ENCODE peak calls at places on chromosomes 16 and 17, in seven cellular contexts. One of them, this sample, is unnamed.

GRCh38 chr17:41500131-41500911 is 5.1 kb downstream of the KRT13 start:
- DNase-seq in EL: peak; percentile 72
- DNase-seq in HCEC 1CT: peak; percentile 72
- DNase-seq in activated T-helper 1 cell treated with Interleukin-2 at 50 U/mL for 16 hours: no peak
- DNase-seq in activated CD4-positive, alpha-beta T cell treated with anti-CD3 and anti-CD28 coated beads, Interleukin-2, amount 50 U/mL, for 1 hour: no peak
- DNase-seq in AML-193: no peak
- DNase-seq in ELR: peak; percentile 89
- DNase-seq in this sample: no peak

GRCh38 chr16:17232487-17232886 is 238.3 kb downstream of the XYLT1 start:
- DNase-seq in EL: no peak
- DNase-seq in HCEC 1CT: no peak
- DNase-seq in activated T-helper 1 cell treated with Interleukin-2 at 50 U/mL for 16 hours: no peak
- DNase-seq in activated CD4-positive, alpha-beta T cell treated with anti-CD3 and anti-CD28 coated beads, Interleukin-2, amount 50 U/mL, for 1 hour: no peak
- DNase-seq in AML-193: no peak
- DNase-seq in ELR: no peak
- DNase-seq in this sample: no peak

GRCh38 chr17:49603720-49604119 is 28.0 kb downstream of the NXPH3 start:
- DNase-seq in EL: no peak
- DNase-seq in HCEC 1CT: no peak
- DNase-seq in activated T-helper 1 cell treated with Interleukin-2 at 50 U/mL for 16 hours: no peak
- DNase-seq in activated CD4-positive, alpha-beta T cell treated with anti-CD3 and anti-CD28 coated beads, Interleukin-2, amount 50 U/mL, for 1 hour: no peak
- DNase-seq in AML-193: no peak
- DNase-seq in ELR: peak; percentile 15
- DNase-seq in this sample: no peak

GRCh38 chr16:24975428-24975889 is 39.7 kb downstream of the ARHGAP17 start:
- DNase-seq in EL: peak; percentile 52
- DNase-seq in HCEC 1CT: peak; percentile 9
- DNase-seq in activated T-helper 1 cell treated with Interleukin-2 at 50 U/mL for 16 hours: no peak
- DNase-seq in activated CD4-positive, alpha-beta T cell treated with anti-CD3 and anti-CD28 coated beads, Interleukin-2, amount 50 U/mL, for 1 hour: no peak
- DNase-seq in AML-193: no peak
- DNase-seq in ELR: peak; percentile 43
- DNase-seq in this sample: no peak

GRCh38 chr17:71260366-71260765 is 860.5 kb upstream of the SOX9 start:
- DNase-seq in EL: peak; percentile 4
- DNase-seq in HCEC 1CT: peak; percentile 27
- DNase-seq in activated T-helper 1 cell treated with Interleukin-2 at 50 U/mL for 16 hours: no peak
- DNase-seq in activated CD4-positive, alpha-beta T cell treated with anti-CD3 and anti-CD28 coated beads, Interleukin-2, amount 50 U/mL, for 1 hour: no peak
- DNase-seq in AML-193: no peak
- DNase-seq in ELR: peak; percentile 17
- DNase-seq in this sample: no peak

GRCh38 chr16:65624696-65625095 is 502.8 kb upstream of the CDH11 start:
- DNase-seq in EL: no peak
- DNase-seq in HCEC 1CT: no peak
- DNase-seq in activated T-helper 1 cell treated with Interleukin-2 at 50 U/mL for 16 hours: no peak
- DNase-seq in activated CD4-positive, alpha-beta T cell treated with anti-CD3 and anti-CD28 coated beads, Interleukin-2, amount 50 U/mL, for 1 hour: no peak
- DNase-seq in AML-193: no peak
- DNase-seq in ELR: no peak
- DNase-seq in this sample: no peak

GRCh38 chr16:978403-978802 is 3.2 kb upstream of the SOX8 start:
- DNase-seq in EL: no peak
- DNase-seq in HCEC 1CT: no peak
- DNase-seq in activated T-helper 1 cell treated with Interleukin-2 at 50 U/mL for 16 hours: no peak
- DNase-seq in activated CD4-positive, alpha-beta T cell treated with anti-CD3 and anti-CD28 coated beads, Interleukin-2, amount 50 U/mL, for 1 hour: no peak
- DNase-seq in AML-193: no peak
- DNase-seq in ELR: no peak
- DNase-seq in this sample: no peak

GRCh38 chr17:28746611-28747045 is 2.8 kb downstream of the TRAF4 start:
- DNase-seq in EL: no peak
- DNase-seq in HCEC 1CT: no peak
- DNase-seq in activated T-helper 1 cell treated with Interleukin-2 at 50 U/mL for 16 hours: no peak
- DNase-seq in activated CD4-positive, alpha-beta T cell treated with anti-CD3 and anti-CD28 coated beads, Interleukin-2, amount 50 U/mL, for 1 hour: no peak
- DNase-seq in AML-193: no peak
- DNase-seq in ELR: no peak
- DNase-seq in this sample: no peak

GRCh38 chr17:58590377-58590776 is 75.9 kb upstream of the MTMR4 start:
- DNase-seq in EL: no peak
- DNase-seq in HCEC 1CT: no peak
- DNase-seq in activated T-helper 1 cell treated with Interleukin-2 at 50 U/mL for 16 hours: no peak
- DNase-seq in activated CD4-positive, alpha-beta T cell treated with anti-CD3 and anti-CD28 coated beads, Interleukin-2, amount 50 U/mL, for 1 hour: no peak
- DNase-seq in AML-193: no peak
- DNase-seq in ELR: no peak
- DNase-seq in this sample: no peak

GRCh38 chr17:75301502-75302206 is 12.4 kb upstream of the SLC25A19 start:
- DNase-seq in EL: no peak
- DNase-seq in HCEC 1CT: no peak
- DNase-seq in activated T-helper 1 cell treated with Interleukin-2 at 50 U/mL for 16 hours: no peak
- DNase-seq in activated CD4-positive, alpha-beta T cell treated with anti-CD3 and anti-CD28 coated beads, Interleukin-2, amount 50 U/mL, for 1 hour: no peak
- DNase-seq in AML-193: no peak
- DNase-seq in ELR: no peak
- DNase-seq in this sample: no peak

GRCh38 chr16:81429045-81429521 is 15.5 kb upstream of the CMIP start:
- DNase-seq in EL: peak; percentile 62
- DNase-seq in HCEC 1CT: peak; percentile 36
- DNase-seq in activated T-helper 1 cell treated with Interleukin-2 at 50 U/mL for 16 hours: no peak
- DNase-seq in activated CD4-positive, alpha-beta T cell treated with anti-CD3 and anti-CD28 coated beads, Interleukin-2, amount 50 U/mL, for 1 hour: no peak
- DNase-seq in AML-193: peak; percentile 53
- DNase-seq in ELR: peak; percentile 78
- DNase-seq in this sample: no peak

GRCh38 chr17:2837147-2837561 is 40.9 kb downstream of the RAP1GAP2 start:
- DNase-seq in EL: no peak
- DNase-seq in HCEC 1CT: no peak
- DNase-seq in activated T-helper 1 cell treated with Interleukin-2 at 50 U/mL for 16 hours: no peak
- DNase-seq in activated CD4-positive, alpha-beta T cell treated with anti-CD3 and anti-CD28 coated beads, Interleukin-2, amount 50 U/mL, for 1 hour: peak; percentile 34
- DNase-seq in AML-193: no peak
- DNase-seq in ELR: no peak
- DNase-seq in this sample: no peak

GRCh38 chr17:57986841-57987581 is 1.0 kb downstream of the VEZF1 start:
- DNase-seq in EL: peak; percentile 81
- DNase-seq in HCEC 1CT: peak; percentile 67
- DNase-seq in activated T-helper 1 cell treated with Interleukin-2 at 50 U/mL for 16 hours: peak; percentile 21
- DNase-seq in activated CD4-positive, alpha-beta T cell treated with anti-CD3 and anti-CD28 coated beads, Interleukin-2, amount 50 U/mL, for 1 hour: peak; percentile 28
- DNase-seq in AML-193: no peak
- DNase-seq in ELR: peak; percentile 91
- DNase-seq in this sample: no peak

GRCh38 chr16:53022374-53022773 is 30.3 kb downstream of the CHD9NB start:
- DNase-seq in EL: peak; percentile 51
- DNase-seq in HCEC 1CT: peak; percentile 36
- DNase-seq in activated T-helper 1 cell treated with Interleukin-2 at 50 U/mL for 16 hours: no peak
- DNase-seq in activated CD4-positive, alpha-beta T cell treated with anti-CD3 and anti-CD28 coated beads, Interleukin-2, amount 50 U/mL, for 1 hour: no peak
- DNase-seq in AML-193: peak; percentile 33
- DNase-seq in ELR: peak; percentile 69
- DNase-seq in this sample: no peak

GRCh38 chr16:84459941-84460405 is 44.5 kb downstream of the MEAK7 start:
- DNase-seq in EL: no peak
- DNase-seq in HCEC 1CT: no peak
- DNase-seq in activated T-helper 1 cell treated with Interleukin-2 at 50 U/mL for 16 hours: no peak
- DNase-seq in activated CD4-positive, alpha-beta T cell treated with anti-CD3 and anti-CD28 coated beads, Interleukin-2, amount 50 U/mL, for 1 hour: no peak
- DNase-seq in AML-193: no peak
- DNase-seq in ELR: no peak
- DNase-seq in this sample: no peak

GRCh38 chr16:2981177-2981898 is 1.1 kb upstream of the PKMYT1 start:
- DNase-seq in EL: no peak
- DNase-seq in HCEC 1CT: no peak
- DNase-seq in activated T-helper 1 cell treated with Interleukin-2 at 50 U/mL for 16 hours: no peak
- DNase-seq in activated CD4-positive, alpha-beta T cell treated with anti-CD3 and anti-CD28 coated beads, Interleukin-2, amount 50 U/mL, for 1 hour: no peak
- DNase-seq in AML-193: no peak
- DNase-seq in ELR: no peak
- DNase-seq in this sample: no peak

GRCh38 chr17:42928714-42929496 is 28.3 kb downstream of the G6PC1 start:
- DNase-seq in EL: peak; percentile 66
- DNase-seq in HCEC 1CT: peak; percentile 78
- DNase-seq in activated T-helper 1 cell treated with Interleukin-2 at 50 U/mL for 16 hours: no peak
- DNase-seq in activated CD4-positive, alpha-beta T cell treated with anti-CD3 and anti-CD28 coated beads, Interleukin-2, amount 50 U/mL, for 1 hour: no peak
- DNase-seq in AML-193: peak; percentile 94
- DNase-seq in ELR: peak; percentile 85
- DNase-seq in this sample: peak; percentile 20

GRCh38 chr17:74185786-74186185 is 17.7 kb upstream of the RPL38 start:
- DNase-seq in EL: no peak
- DNase-seq in HCEC 1CT: no peak
- DNase-seq in activated T-helper 1 cell treated with Interleukin-2 at 50 U/mL for 16 hours: no peak
- DNase-seq in activated CD4-positive, alpha-beta T cell treated with anti-CD3 and anti-CD28 coated beads, Interleukin-2, amount 50 U/mL, for 1 hour: no peak
- DNase-seq in AML-193: no peak
- DNase-seq in ELR: no peak
- DNase-seq in this sample: no peak

GRCh38 chr17:71966055-71966454 is 154.8 kb upstream of the SOX9 start:
- DNase-seq in EL: no peak
- DNase-seq in HCEC 1CT: no peak
- DNase-seq in activated T-helper 1 cell treated with Interleukin-2 at 50 U/mL for 16 hours: no peak
- DNase-seq in activated CD4-positive, alpha-beta T cell treated with anti-CD3 and anti-CD28 coated beads, Interleukin-2, amount 50 U/mL, for 1 hour: no peak
- DNase-seq in AML-193: no peak
- DNase-seq in ELR: no peak
- DNase-seq in this sample: no peak

GRCh38 chr17:72730091-72730490 is 362.4 kb downstream of the SLC39A11 start:
- DNase-seq in EL: no peak
- DNase-seq in HCEC 1CT: no peak
- DNase-seq in activated T-helper 1 cell treated with Interleukin-2 at 50 U/mL for 16 hours: no peak
- DNase-seq in activated CD4-positive, alpha-beta T cell treated with anti-CD3 and anti-CD28 coated beads, Interleukin-2, amount 50 U/mL, for 1 hour: no peak
- DNase-seq in AML-193: peak; percentile 54
- DNase-seq in ELR: no peak
- DNase-seq in this sample: no peak

GRCh38 chr17:70258465-70258864 is 89.1 kb downstream of the KCNJ2 start:
- DNase-seq in EL: no peak
- DNase-seq in HCEC 1CT: no peak
- DNase-seq in activated T-helper 1 cell treated with Interleukin-2 at 50 U/mL for 16 hours: no peak
- DNase-seq in activated CD4-positive, alpha-beta T cell treated with anti-CD3 and anti-CD28 coated beads, Interleukin-2, amount 50 U/mL, for 1 hour: no peak
- DNase-seq in AML-193: no peak
- DNase-seq in ELR: no peak
- DNase-seq in this sample: no peak

GRCh38 chr16:14095883-14096551 is 24.9 kb downstream of the MRTFB start:
- DNase-seq in EL: no peak
- DNase-seq in HCEC 1CT: peak; percentile 13
- DNase-seq in activated T-helper 1 cell treated with Interleukin-2 at 50 U/mL for 16 hours: no peak
- DNase-seq in activated CD4-positive, alpha-beta T cell treated with anti-CD3 and anti-CD28 coated beads, Interleukin-2, amount 50 U/mL, for 1 hour: no peak
- DNase-seq in AML-193: no peak
- DNase-seq in ELR: peak; percentile 48
- DNase-seq in this sample: no peak

GRCh38 chr17:49775546-49776260 is 11.8 kb upstream of the FAM117A start:
- DNase-seq in EL: peak; percentile 41
- DNase-seq in HCEC 1CT: no peak
- DNase-seq in activated T-helper 1 cell treated with Interleukin-2 at 50 U/mL for 16 hours: no peak
- DNase-seq in activated CD4-positive, alpha-beta T cell treated with anti-CD3 and anti-CD28 coated beads, Interleukin-2, amount 50 U/mL, for 1 hour: no peak
- DNase-seq in AML-193: no peak
- DNase-seq in ELR: no peak
- DNase-seq in this sample: no peak

GRCh38 chr17:36731091-36731490 is 129.7 kb downstream of the MRM1 start:
- DNase-seq in EL: no peak
- DNase-seq in HCEC 1CT: no peak
- DNase-seq in activated T-helper 1 cell treated with Interleukin-2 at 50 U/mL for 16 hours: no peak
- DNase-seq in activated CD4-positive, alpha-beta T cell treated with anti-CD3 and anti-CD28 coated beads, Interleukin-2, amount 50 U/mL, for 1 hour: no peak
- DNase-seq in AML-193: no peak
- DNase-seq in ELR: no peak
- DNase-seq in this sample: no peak

GRCh38 chr16:65319621-65320231 is 197.9 kb upstream of the CDH11 start:
- DNase-seq in EL: peak; percentile 59
- DNase-seq in HCEC 1CT: no peak
- DNase-seq in activated T-helper 1 cell treated with Interleukin-2 at 50 U/mL for 16 hours: no peak
- DNase-seq in activated CD4-positive, alpha-beta T cell treated with anti-CD3 and anti-CD28 coated beads, Interleukin-2, amount 50 U/mL, for 1 hour: no peak
- DNase-seq in AML-193: no peak
- DNase-seq in ELR: no peak
- DNase-seq in this sample: no peak

GRCh38 chr17:2798679-2799078 is 2.4 kb downstream of the RAP1GAP2 start:
- DNase-seq in EL: no peak
- DNase-seq in HCEC 1CT: no peak
- DNase-seq in activated T-helper 1 cell treated with Interleukin-2 at 50 U/mL for 16 hours: no peak
- DNase-seq in activated CD4-positive, alpha-beta T cell treated with anti-CD3 and anti-CD28 coated beads, Interleukin-2, amount 50 U/mL, for 1 hour: no peak
- DNase-seq in AML-193: no peak
- DNase-seq in ELR: no peak
- DNase-seq in this sample: no peak

GRCh38 chr17:75178453-75178852 is 4.3 kb downstream of the SUMO2 start:
- DNase-seq in EL: no peak
- DNase-seq in HCEC 1CT: no peak
- DNase-seq in activated T-helper 1 cell treated with Interleukin-2 at 50 U/mL for 16 hours: no peak
- DNase-seq in activated CD4-positive, alpha-beta T cell treated with anti-CD3 and anti-CD28 coated beads, Interleukin-2, amount 50 U/mL, for 1 hour: no peak
- DNase-seq in AML-193: no peak
- DNase-seq in ELR: no peak
- DNase-seq in this sample: no peak

GRCh38 chr16:57960310-57960709 is 10.6 kb downstream of the CNGB1 start:
- DNase-seq in EL: no peak
- DNase-seq in HCEC 1CT: no peak
- DNase-seq in activated T-helper 1 cell treated with Interleukin-2 at 50 U/mL for 16 hours: no peak
- DNase-seq in activated CD4-positive, alpha-beta T cell treated with anti-CD3 and anti-CD28 coated beads, Interleukin-2, amount 50 U/mL, for 1 hour: no peak
- DNase-seq in AML-193: no peak
- DNase-seq in ELR: no peak
- DNase-seq in this sample: no peak

GRCh38 chr17:58121925-58122324 is 26.3 kb upstream of the OR4D1 start:
- DNase-seq in EL: peak; percentile 32
- DNase-seq in HCEC 1CT: peak; percentile 49
- DNase-seq in activated T-helper 1 cell treated with Interleukin-2 at 50 U/mL for 16 hours: no peak
- DNase-seq in activated CD4-positive, alpha-beta T cell treated with anti-CD3 and anti-CD28 coated beads, Interleukin-2, amount 50 U/mL, for 1 hour: peak; percentile 34
- DNase-seq in AML-193: peak; percentile 57
- DNase-seq in ELR: peak; percentile 70
- DNase-seq in this sample: no peak

GRCh38 chr16:25126820-25127232 is 15.3 kb downstream of the LCMT1 start:
- DNase-seq in EL: peak; percentile 85
- DNase-seq in HCEC 1CT: peak; percentile 83
- DNase-seq in activated T-helper 1 cell treated with Interleukin-2 at 50 U/mL for 16 hours: no peak
- DNase-seq in activated CD4-positive, alpha-beta T cell treated with anti-CD3 and anti-CD28 coated beads, Interleukin-2, amount 50 U/mL, for 1 hour: no peak
- DNase-seq in AML-193: peak; percentile 56
- DNase-seq in ELR: peak; percentile 90
- DNase-seq in this sample: peak; percentile 80

This sample was measured in epithelial cell of prostate.